ENCODE peak calls at places on chromosomes 3 and 15, in nine cellular contexts. H is KBM-7, D is NCI-H774, I is coronary artery, S is epithelial cell of esophagus, X is lower leg skin, G is gastrocnemius medialis, J is neural crest cell, O is A549. E is an unnamed sample.

GRCh38 chr3:181265750-181266333 is 276.3 kb upstream of the DNAJC19 start:
- DNase-seq in D (peak), H (no peak), O (no peak), S (no peak), J (no peak), I (no peak), G (no peak), X (no peak), E (peak)

GRCh38 chr15:77022646-77023575 is 28.0 kb downstream of the PSTPIP1 start:
- DNase-seq in I (no peak), O (no peak), S (no peak), G (no peak), D (no peak), X (no peak), J (no peak), H (no peak), E (no peak)

GRCh38 chr3:61065451-61066011 is 185.7 kb downstream of the FHIT start:
- DNase-seq in O (no peak), X (no peak), J (no peak), G (no peak), I (no peak), S (no peak), H (no peak), D (no peak), E (no peak)

GRCh38 chr15:78070049-78070698 is 7.3 kb downstream of the TBC1D2B start:
- DNase-seq in J (no peak), I (no peak), S (peak), D (no peak), O (no peak), X (no peak), G (no peak), H (peak), E (no peak)

GRCh38 chr3:178202199-178202598 is 334.0 kb upstream of the KCNMB2 start:
- DNase-seq in G (no peak), O (no peak), J (no peak), X (no peak), H (peak), I (no peak), D (peak), S (no peak), E (no peak)

GRCh38 chr3:100454684-100455083 is 37.7 kb upstream of the TMEM45A start:
- DNase-seq in O (no peak), J (no peak), I (no peak), S (no peak), X (no peak), H (no peak), D (no peak), G (no peak), E (no peak)

GRCh38 chr15:77386626-77387025 is 33.3 kb downstream of the PEAK1 start:
- DNase-seq in S (no peak), X (no peak), O (no peak), J (no peak), D (no peak), H (no peak), I (no peak), G (no peak), E (no peak)

GRCh38 chr3:90241481-90241880 is 1134.1 kb downstream of the EPHA3 start:
- DNase-seq in I (no peak), H (no peak), J (no peak), O (no peak), G (no peak), X (no peak), S (peak), D (no peak), E (no peak)

GRCh38 chr3:157099337-157100078 is 60.4 kb downstream of the CCNL1 start:
- DNase-seq in G (peak), H (no peak), X (no peak), D (no peak), I (no peak), S (peak), O (no peak), J (no peak), E (no peak)

GRCh38 chr3:24496529-24497482 is 2.2 kb upstream of the THRB start:
- DNase-seq in D (no peak), X (peak), I (peak), H (no peak), S (peak), O (peak), G (peak), J (peak), E (peak)

GRCh38 chr3:17811633-17812032 is 69.2 kb upstream of the TBC1D5 start:
- DNase-seq in O (no peak), H (no peak), J (no peak), S (no peak), D (no peak), X (no peak), I (no peak), G (no peak), E (no peak)

GRCh38 chr3:60669636-60670035 is 581.6 kb downstream of the FHIT start:
- DNase-seq in H (no peak), I (no peak), O (no peak), D (no peak), J (no peak), X (no peak), G (no peak), S (no peak), E (no peak)

GRCh38 chr3:5095879-5096278 is 26.2 kb upstream of the ARL8B start:
- DNase-seq in I (no peak), O (no peak), S (no peak), J (peak), G (no peak), D (no peak), H (no peak), X (peak), E (no peak)

GRCh38 chr3:182118081-182118480 is 406.4 kb downstream of the SOX2 start:
- DNase-seq in J (no peak), O (no peak), I (no peak), G (no peak), H (no peak), S (peak), D (no peak), X (no peak), E (no peak)

GRCh38 chr15:81296218-81296617 is 27.7 kb downstream of the STARD5 start:
- DNase-seq in X (no peak), H (no peak), O (no peak), D (no peak), I (no peak), G (no peak), J (no peak), S (no peak), E (no peak)

GRCh38 chr3:122577409-122578028 is at the start of gene PARP15:
- DNase-seq in G (no peak), I (no peak), H (no peak), D (no peak), S (no peak), O (no peak), X (no peak), J (no peak), E (no peak)

GRCh38 chr3:106302451-106303221 is 433.8 kb upstream of the CBLB start:
- DNase-seq in D (no peak), H (peak), X (no peak), G (no peak), O (no peak), J (no peak), I (no peak), S (no peak), E (peak)

GRCh38 chr15:75508741-75509532 is 57.4 kb upstream of the SIN3A start:
- DNase-seq in S (peak), G (no peak), X (no peak), D (no peak), O (peak), J (no peak), I (no peak), H (peak), E (peak)

GRCh38 chr3:143910756-143911155 is 60.9 kb upstream of the DIPK2A start:
- DNase-seq in D (no peak), H (no peak), X (no peak), G (no peak), O (no peak), J (no peak), S (peak), I (no peak), E (no peak)

GRCh38 chr3:150890320-150890719 is 14.9 kb downstream of the MINDY4B start:
- DNase-seq in J (no peak), I (no peak), S (no peak), H (no peak), G (no peak), O (no peak), X (no peak), D (no peak), E (no peak)